ENCODE peak calls at places on chromosomes 6 and 20, in six cellular contexts. E is fibroblast of lung, H is AG04449, R is OCI-LY7, I is progenitor cell of endocrine pancreas, B is PC-3. L is an unnamed sample.

GRCh38 chr6:105601541-105602174 is 198.8 kb upstream of the PREP start:
- DNase-seq in I (no peak), R (peak; percentile 35), H (peak; percentile 76), E (peak; percentile 98), B (no peak), L (peak; percentile 12)

GRCh38 chr6:162940426-162940825 is 212.7 kb downstream of the PACRG start:
- DNase-seq in H (no peak), B (no peak), I (no peak), E (peak; percentile 35), R (no peak), L (no peak)

GRCh38 chr6:142361765-142362540 is 60.1 kb downstream of the ADGRG6 start:
- DNase-seq in I (no peak), B (no peak), E (peak; percentile 74), H (peak; percentile 99), R (no peak), L (no peak)

GRCh38 chr20:62921119-62921687 is 5.1 kb downstream of the DIDO1 start:
- DNase-seq in I (no peak), R (peak; percentile 64), B (peak; percentile 63), E (peak; percentile 56), H (no peak), L (peak; percentile 84)

GRCh38 chr6:134065706-134066105 is 13.3 kb upstream of the SLC2A12 start:
- DNase-seq in H (no peak), B (peak; percentile 41), I (no peak), R (peak; percentile 50), E (peak; percentile 22), L (peak; percentile 20)

GRCh38 chr6:141667580-141668309 is 465.0 kb upstream of the GJE1 start:
- DNase-seq in R (no peak), H (peak; percentile 3), B (no peak), E (peak; percentile 20), I (no peak), L (no peak)

GRCh38 chr20:10790013-10790412 is 116.2 kb upstream of the JAG1 start:
- DNase-seq in R (no peak), H (no peak), B (no peak), E (no peak), I (no peak), L (no peak)

GRCh38 chr20:8223096-8223870 is 91.2 kb downstream of the PLCB1 start:
- DNase-seq in I (no peak), R (no peak), B (peak; percentile 50), H (peak; percentile 91), E (peak; percentile 92), L (no peak)

GRCh38 chr6:138372711-138373463 is 4.8 kb upstream of the SMIM28 start:
- DNase-seq in R (no peak), B (peak; percentile 54), E (peak; percentile 27), I (no peak), H (no peak), L (no peak)

GRCh38 chr6:7580927-7581618 is 8.9 kb upstream of the SNRNP48 start:
- DNase-seq in R (no peak), H (no peak), E (no peak), B (no peak), I (no peak), L (no peak)

GRCh38 chr6:34414999-34415858 is 10.6 kb downstream of the RPS10 start:
- DNase-seq in H (no peak), I (no peak), B (peak; percentile 72), R (peak; percentile 69), E (peak; percentile 71), L (peak; percentile 72)

GRCh38 chr6:87396595-87397392 is 11.0 kb upstream of the CFAP206 start:
- DNase-seq in E (no peak), H (no peak), B (no peak), R (peak; percentile 71), I (no peak), L (no peak)

GRCh38 chr20:25738198-25738597 is 41.5 kb upstream of the ZNF337 start:
- DNase-seq in E (peak; percentile 23), R (no peak), I (no peak), B (peak; percentile 89), H (peak; percentile 44), L (no peak)

GRCh38 chr20:63686492-63687321 is 9.7 kb upstream of the TNFRSF6B start:
- DNase-seq in H (no peak), B (peak; percentile 38), I (no peak), R (no peak), E (peak; percentile 83), L (peak; percentile 70)

GRCh38 chr6:19851273-19852089 is 14.3 kb downstream of the ID4 start:
- DNase-seq in E (peak; percentile 79), I (no peak), H (peak; percentile 36), B (peak; percentile 90), R (peak; percentile 72), L (peak; percentile 72)

GRCh38 chr6:133814235-133814634 is 74.7 kb upstream of the TCF21 start:
- DNase-seq in I (no peak), E (no peak), B (no peak), H (no peak), R (no peak), L (no peak)

GRCh38 chr6:82988904-82989303 is 76.7 kb downstream of the UBE3D start:
- DNase-seq in E (peak; percentile 55), H (no peak), B (peak; percentile 36), R (no peak), I (no peak), L (no peak)

GRCh38 chr20:642398-643174 is 10.4 kb downstream of the SRXN1 start:
- DNase-seq in B (no peak), E (peak; percentile 12), I (peak; percentile 37), H (no peak), R (no peak), L (no peak)

GRCh38 chr6:118288355-118289124 is 259.6 kb upstream of the PLN start:
- DNase-seq in R (no peak), E (peak; percentile 41), H (no peak), B (peak; percentile 16), I (no peak), L (no peak)

GRCh38 chr6:105805581-105806023 is 280.5 kb upstream of the PRDM1 start:
- DNase-seq in I (no peak), R (no peak), B (peak; percentile 34), E (peak; percentile 42), H (no peak), L (no peak)

GRCh38 chr6:16712931-16713484 is 48.3 kb downstream of the ATXN1 start:
- DNase-seq in B (peak; percentile 92), E (peak; percentile 94), I (no peak), R (no peak), H (peak; percentile 75), L (peak; percentile 36)
- TF ChIP-seq CTCF in B (peak; percentile 72), E (peak; percentile 40), I (peak; percentile 22), R (peak; percentile 42), H (peak; percentile 25), L (no peak)

DNA sequence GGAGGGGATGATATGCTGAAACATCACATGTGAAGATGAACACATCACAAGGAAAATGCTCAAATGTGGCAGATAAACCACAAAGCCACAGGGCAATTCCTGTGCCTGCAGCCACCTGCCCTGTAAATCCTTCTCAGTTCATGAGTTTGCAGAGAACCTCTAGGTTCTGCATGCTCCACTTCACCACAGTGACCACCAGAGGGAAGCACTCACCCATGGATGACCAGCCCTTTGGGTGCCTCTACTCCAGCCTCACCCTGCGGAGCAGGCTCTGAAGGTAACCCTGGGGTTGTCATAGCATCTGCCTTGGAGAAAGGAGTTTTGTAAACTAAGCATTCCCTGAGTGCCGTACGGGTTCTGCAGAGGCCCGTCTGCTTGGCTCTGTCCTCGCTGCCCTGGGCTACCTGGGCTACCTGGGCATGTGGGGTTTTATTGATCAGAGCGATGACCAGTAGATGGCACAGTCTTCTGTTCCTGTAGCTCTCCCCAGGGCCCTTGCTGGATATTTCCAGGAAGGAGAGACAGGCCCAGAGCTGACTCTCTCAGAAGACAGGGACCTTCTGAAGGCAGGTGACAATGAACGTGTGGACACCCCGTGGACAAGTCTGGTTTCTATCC is 31.7 kb upstream of the CST1 start:
- DNase-seq in H (no peak), R (peak; percentile 8), E (no peak), B (peak; percentile 68), I (no peak), L (peak; percentile 23)
- TF ChIP-seq CTCF in H (peak; percentile 58), R (peak; percentile 71), E (peak; percentile 44), B (peak; percentile 92), I (peak; percentile 62), L (no peak)

DNA sequence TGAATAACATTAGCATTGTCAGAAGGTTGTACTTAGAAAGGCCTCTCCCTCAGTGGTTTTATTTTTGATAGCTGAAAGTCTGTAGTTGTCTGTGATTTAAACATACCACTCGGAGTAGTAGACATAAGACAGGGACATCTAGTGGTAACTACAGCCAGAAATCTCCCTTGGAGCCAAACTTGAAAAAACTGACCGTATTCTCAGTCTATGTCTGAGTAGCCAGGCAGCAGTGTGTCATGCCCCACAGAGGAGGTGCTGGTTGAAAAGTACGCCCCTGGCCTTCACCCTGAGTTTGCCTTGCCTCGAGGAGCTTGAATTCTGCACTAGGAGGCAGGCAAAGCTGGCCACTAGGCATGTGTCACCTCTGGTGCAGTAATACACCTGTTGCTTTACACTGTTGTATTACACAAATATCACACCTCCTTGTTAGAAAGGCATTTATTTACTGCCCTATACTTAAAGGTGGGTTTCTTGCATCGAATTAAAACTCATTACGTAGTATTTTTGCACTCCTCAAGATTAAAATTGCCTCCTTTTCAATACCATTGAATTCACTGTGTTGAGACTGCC is 20.8 kb downstream of the ZBTB2 start:
- DNase-seq in H (peak; percentile 10), B (peak; percentile 11), E (peak; percentile 50), R (no peak), I (no peak), L (no peak)
- TF ChIP-seq CTCF in H (peak; percentile 17), B (peak; percentile 38), E (peak; percentile 44), R (peak; percentile 52), I (peak; percentile 14), L (no peak)

DNA sequence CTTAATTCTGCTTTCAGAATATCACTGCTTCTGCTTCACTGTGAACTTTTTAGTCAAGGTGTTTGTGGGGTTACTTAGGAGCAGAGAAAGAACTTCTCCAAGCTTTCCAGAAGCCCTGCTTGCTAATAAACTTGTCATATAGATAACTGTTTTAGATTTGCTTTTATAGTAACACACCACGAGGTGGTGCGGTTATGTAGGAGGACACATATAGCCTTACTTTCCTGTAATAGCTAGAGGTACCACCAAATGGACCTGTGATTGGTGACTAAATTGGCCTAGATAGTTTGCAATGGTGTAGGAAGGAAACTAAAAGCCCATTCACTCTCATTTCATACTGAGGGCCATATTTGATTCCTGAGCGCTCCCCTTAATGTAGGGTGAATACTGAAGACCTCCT is 52.3 kb upstream of the BCLAF1 start:
- DNase-seq in B (no peak), E (no peak), I (no peak), R (peak; percentile 10), H (no peak), L (no peak)
- TF ChIP-seq CTCF in B (no peak), E (no peak), I (no peak), R (peak; percentile 43), H (no peak), L (no peak)

L was measured in Calu3.